ENCODE peak calls at places on chromosomes 1 and 21, in four cellular contexts. One of them, this sample, is unnamed.

GRCh38 chr21:14453339-14453738 is 70.4 kb upstream of the HSPA13 start:
- DNase-seq in HFFc6: no peak
- DNase-seq in stimulated activated CD4-positive, alpha-beta T cell treated with anti-CD3 and anti-CD28 coated beads, TNF-alpha, amount 100 ng/mL, for 24 hours: peak
- DNase-seq in GF-D8: no peak
- DNase-seq in this sample: no peak

GRCh38 chr21:25456672-25457071 is 150.6 kb downstream of the MRPL39 start:
- DNase-seq in HFFc6: no peak
- DNase-seq in stimulated activated CD4-positive, alpha-beta T cell treated with anti-CD3 and anti-CD28 coated beads, TNF-alpha, amount 100 ng/mL, for 24 hours: peak
- DNase-seq in GF-D8: no peak
- DNase-seq in this sample: no peak

GRCh38 chr1:25519624-25520023 is 23.8 kb upstream of the LDLRAP1 start:
- DNase-seq in HFFc6: peak
- DNase-seq in stimulated activated CD4-positive, alpha-beta T cell treated with anti-CD3 and anti-CD28 coated beads, TNF-alpha, amount 100 ng/mL, for 24 hours: no peak
- DNase-seq in GF-D8: no peak
- DNase-seq in this sample: no peak

GRCh38 chr1:153929433-153929825 is 6.7 kb upstream of the GATAD2B start:
- DNase-seq in HFFc6: no peak
- DNase-seq in stimulated activated CD4-positive, alpha-beta T cell treated with anti-CD3 and anti-CD28 coated beads, TNF-alpha, amount 100 ng/mL, for 24 hours: no peak
- DNase-seq in GF-D8: no peak
- DNase-seq in this sample: no peak

GRCh38 chr21:40245021-40245420 is 377.8 kb downstream of the PCP4 start:
- DNase-seq in HFFc6: no peak
- DNase-seq in stimulated activated CD4-positive, alpha-beta T cell treated with anti-CD3 and anti-CD28 coated beads, TNF-alpha, amount 100 ng/mL, for 24 hours: no peak
- DNase-seq in GF-D8: no peak
- DNase-seq in this sample: no peak

GRCh38 chr21:42474043-42474831 is 21.8 kb downstream of the RSPH1 start:
- DNase-seq in HFFc6: no peak
- DNase-seq in stimulated activated CD4-positive, alpha-beta T cell treated with anti-CD3 and anti-CD28 coated beads, TNF-alpha, amount 100 ng/mL, for 24 hours: no peak
- DNase-seq in GF-D8: no peak
- DNase-seq in this sample: peak

GRCh38 chr1:10386761-10387482 is 11.9 kb upstream of the PGD start:
- DNase-seq in HFFc6: no peak
- DNase-seq in stimulated activated CD4-positive, alpha-beta T cell treated with anti-CD3 and anti-CD28 coated beads, TNF-alpha, amount 100 ng/mL, for 24 hours: no peak
- DNase-seq in GF-D8: no peak
- DNase-seq in this sample: no peak

GRCh38 chr1:55446351-55446750 is 231.2 kb upstream of the USP24 start:
- DNase-seq in HFFc6: peak
- DNase-seq in stimulated activated CD4-positive, alpha-beta T cell treated with anti-CD3 and anti-CD28 coated beads, TNF-alpha, amount 100 ng/mL, for 24 hours: no peak
- DNase-seq in GF-D8: no peak
- DNase-seq in this sample: no peak

GRCh38 chr1:188140958-188141357 is 1312.2 kb downstream of the PLA2G4A start:
- DNase-seq in HFFc6: no peak
- DNase-seq in stimulated activated CD4-positive, alpha-beta T cell treated with anti-CD3 and anti-CD28 coated beads, TNF-alpha, amount 100 ng/mL, for 24 hours: no peak
- DNase-seq in GF-D8: no peak
- DNase-seq in this sample: no peak

GRCh38 chr1:157915859-157916258 is 74.3 kb upstream of the CD5L start:
- DNase-seq in HFFc6: no peak
- DNase-seq in stimulated activated CD4-positive, alpha-beta T cell treated with anti-CD3 and anti-CD28 coated beads, TNF-alpha, amount 100 ng/mL, for 24 hours: no peak
- DNase-seq in GF-D8: no peak
- DNase-seq in this sample: no peak

GRCh38 chr1:47521034-47521871 is 83.4 kb downstream of the FOXD2 start:
- DNase-seq in HFFc6: no peak
- DNase-seq in stimulated activated CD4-positive, alpha-beta T cell treated with anti-CD3 and anti-CD28 coated beads, TNF-alpha, amount 100 ng/mL, for 24 hours: no peak
- DNase-seq in GF-D8: no peak
- DNase-seq in this sample: no peak

GRCh38 chr1:31830065-31830464 is 14.2 kb upstream of the SPOCD1 start:
- DNase-seq in HFFc6: no peak
- DNase-seq in stimulated activated CD4-positive, alpha-beta T cell treated with anti-CD3 and anti-CD28 coated beads, TNF-alpha, amount 100 ng/mL, for 24 hours: no peak
- DNase-seq in GF-D8: no peak
- DNase-seq in this sample: no peak

GRCh38 chr1:168637350-168637991 is 61.1 kb downstream of the XCL1 start:
- DNase-seq in HFFc6: peak
- DNase-seq in stimulated activated CD4-positive, alpha-beta T cell treated with anti-CD3 and anti-CD28 coated beads, TNF-alpha, amount 100 ng/mL, for 24 hours: no peak
- DNase-seq in GF-D8: no peak
- DNase-seq in this sample: peak

GRCh38 chr1:106290805-106291537 is 765.5 kb upstream of the PRMT6 start:
- DNase-seq in HFFc6: no peak
- DNase-seq in stimulated activated CD4-positive, alpha-beta T cell treated with anti-CD3 and anti-CD28 coated beads, TNF-alpha, amount 100 ng/mL, for 24 hours: no peak
- DNase-seq in GF-D8: no peak
- DNase-seq in this sample: no peak

GRCh38 chr1:22831729-22832413 is 121.2 kb downstream of the EPHB2 start:
- DNase-seq in HFFc6: peak
- DNase-seq in stimulated activated CD4-positive, alpha-beta T cell treated with anti-CD3 and anti-CD28 coated beads, TNF-alpha, amount 100 ng/mL, for 24 hours: no peak
- DNase-seq in GF-D8: no peak
- DNase-seq in this sample: peak

GRCh38 chr21:39968010-39968409 is 100.8 kb downstream of the PCP4 start:
- DNase-seq in HFFc6: no peak
- DNase-seq in stimulated activated CD4-positive, alpha-beta T cell treated with anti-CD3 and anti-CD28 coated beads, TNF-alpha, amount 100 ng/mL, for 24 hours: no peak
- DNase-seq in GF-D8: no peak
- DNase-seq in this sample: no peak

GRCh38 chr21:27519357-27519756 is 552.5 kb upstream of the ADAMTS5 start:
- DNase-seq in HFFc6: peak
- DNase-seq in stimulated activated CD4-positive, alpha-beta T cell treated with anti-CD3 and anti-CD28 coated beads, TNF-alpha, amount 100 ng/mL, for 24 hours: no peak
- DNase-seq in GF-D8: no peak
- DNase-seq in this sample: no peak

GRCh38 chr21:44921928-44922327 is 1.2 kb upstream of the ITGB2 start:
- DNase-seq in HFFc6: no peak
- DNase-seq in stimulated activated CD4-positive, alpha-beta T cell treated with anti-CD3 and anti-CD28 coated beads, TNF-alpha, amount 100 ng/mL, for 24 hours: no peak
- DNase-seq in GF-D8: no peak
- DNase-seq in this sample: no peak

GRCh38 chr1:156464335-156464734 is 36.2 kb downstream of the MEF2D start:
- DNase-seq in HFFc6: no peak
- DNase-seq in stimulated activated CD4-positive, alpha-beta T cell treated with anti-CD3 and anti-CD28 coated beads, TNF-alpha, amount 100 ng/mL, for 24 hours: no peak
- DNase-seq in GF-D8: no peak
- DNase-seq in this sample: no peak

GRCh38 chr1:163082971-163083370 is 13.8 kb downstream of the RGS4 start:
- DNase-seq in HFFc6: no peak
- DNase-seq in stimulated activated CD4-positive, alpha-beta T cell treated with anti-CD3 and anti-CD28 coated beads, TNF-alpha, amount 100 ng/mL, for 24 hours: no peak
- DNase-seq in GF-D8: no peak
- DNase-seq in this sample: no peak

GRCh38 chr1:193417420-193417819 is 231.0 kb upstream of the B3GALT2 start:
- DNase-seq in HFFc6: peak
- DNase-seq in stimulated activated CD4-positive, alpha-beta T cell treated with anti-CD3 and anti-CD28 coated beads, TNF-alpha, amount 100 ng/mL, for 24 hours: no peak
- DNase-seq in GF-D8: no peak
- DNase-seq in this sample: no peak

GRCh38 chr1:91397605-91398004 is 7.0 kb downstream of the HFM1 start:
- DNase-seq in HFFc6: no peak
- DNase-seq in stimulated activated CD4-positive, alpha-beta T cell treated with anti-CD3 and anti-CD28 coated beads, TNF-alpha, amount 100 ng/mL, for 24 hours: no peak
- DNase-seq in GF-D8: no peak
- DNase-seq in this sample: no peak

GRCh38 chr1:24387636-24388035 is 25.9 kb downstream of the STPG1 start:
- DNase-seq in HFFc6: no peak
- DNase-seq in stimulated activated CD4-positive, alpha-beta T cell treated with anti-CD3 and anti-CD28 coated beads, TNF-alpha, amount 100 ng/mL, for 24 hours: no peak
- DNase-seq in GF-D8: no peak
- DNase-seq in this sample: no peak

GRCh38 chr21:45972353-45972715 is 9.2 kb upstream of the COL6A1 start:
- DNase-seq in HFFc6: no peak
- DNase-seq in stimulated activated CD4-positive, alpha-beta T cell treated with anti-CD3 and anti-CD28 coated beads, TNF-alpha, amount 100 ng/mL, for 24 hours: no peak
- DNase-seq in GF-D8: no peak
- DNase-seq in this sample: no peak

GRCh38 chr21:31788581-31788980 is 56.7 kb upstream of the SCAF4 start:
- DNase-seq in HFFc6: no peak
- DNase-seq in stimulated activated CD4-positive, alpha-beta T cell treated with anti-CD3 and anti-CD28 coated beads, TNF-alpha, amount 100 ng/mL, for 24 hours: no peak
- DNase-seq in GF-D8: no peak
- DNase-seq in this sample: no peak

GRCh38 chr1:94865369-94865768 is 45.2 kb downstream of the SLC44A3 start:
- DNase-seq in HFFc6: peak
- DNase-seq in stimulated activated CD4-positive, alpha-beta T cell treated with anti-CD3 and anti-CD28 coated beads, TNF-alpha, amount 100 ng/mL, for 24 hours: no peak
- DNase-seq in GF-D8: no peak
- DNase-seq in this sample: no peak

GRCh38 chr1:232226197-232226681 is 403.7 kb downstream of the SIPA1L2 start:
- DNase-seq in HFFc6: peak
- DNase-seq in stimulated activated CD4-positive, alpha-beta T cell treated with anti-CD3 and anti-CD28 coated beads, TNF-alpha, amount 100 ng/mL, for 24 hours: no peak
- DNase-seq in GF-D8: no peak
- DNase-seq in this sample: no peak

GRCh38 chr1:114152211-114153050 is 1.2 kb downstream of the SYT6 start:
- DNase-seq in HFFc6: no peak
- DNase-seq in stimulated activated CD4-positive, alpha-beta T cell treated with anti-CD3 and anti-CD28 coated beads, TNF-alpha, amount 100 ng/mL, for 24 hours: no peak
- DNase-seq in GF-D8: no peak
- DNase-seq in this sample: no peak

GRCh38 chr1:179709841-179710329 is 33.2 kb upstream of the FAM163A start:
- DNase-seq in HFFc6: no peak
- DNase-seq in stimulated activated CD4-positive, alpha-beta T cell treated with anti-CD3 and anti-CD28 coated beads, TNF-alpha, amount 100 ng/mL, for 24 hours: no peak
- DNase-seq in GF-D8: no peak
- DNase-seq in this sample: no peak

GRCh38 chr1:232682248-232682647 is 52.3 kb upstream of the SIPA1L2 start:
- DNase-seq in HFFc6: no peak
- DNase-seq in stimulated activated CD4-positive, alpha-beta T cell treated with anti-CD3 and anti-CD28 coated beads, TNF-alpha, amount 100 ng/mL, for 24 hours: no peak
- DNase-seq in GF-D8: no peak
- DNase-seq in this sample: no peak

GRCh38 chr21:38448619-38449186 is 49.6 kb downstream of the ERG start:
- DNase-seq in HFFc6: no peak
- DNase-seq in stimulated activated CD4-positive, alpha-beta T cell treated with anti-CD3 and anti-CD28 coated beads, TNF-alpha, amount 100 ng/mL, for 24 hours: no peak
- DNase-seq in GF-D8: no peak
- DNase-seq in this sample: no peak

This sample was measured in HCT116.